ENCODE peak calls at places on chromosome 14, in ten cellular contexts. One of them, this sample, is unnamed.
A peak's percentile ranks its signal among the peaks of the same experiment; 100 is the strongest.

GRCh38 chr14:67510121-67510520 is 21.6 kb upstream of the TMEM229B start:
- DNase-seq in GM13977: no peak
- DNase-seq in OCI-LY7: no peak
- DNase-seq in upper lobe of left lung: no peak
- DNase-seq in lung: no peak
- DNase-seq in A549: no peak
- DNase-seq in fibroblast of pulmonary artery: peak; percentile 24
- DNase-seq in Calu3: no peak
- DNase-seq in AG09319: peak; percentile 7
- DNase-seq in kidney: no peak
- DNase-seq in this sample: no peak

GRCh38 chr14:88518592-88519512 is 36.0 kb downstream of the PTPN21 start:
- DNase-seq in lung: no peak
- DNase-seq in GM13977: no peak
- DNase-seq in A549: no peak
- DNase-seq in upper lobe of left lung: no peak
- DNase-seq in fibroblast of pulmonary artery: peak; percentile 54
- DNase-seq in OCI-LY7: no peak
- DNase-seq in Calu3: peak; percentile 10
- DNase-seq in kidney: no peak
- DNase-seq in AG09319: peak; percentile 15
- DNase-seq in this sample: no peak

GRCh38 chr14:59187802-59188460 is 536 bp upstream of the DAAM1 start:
- DNase-seq in A549: peak; percentile 6
- DNase-seq in upper lobe of left lung: no peak
- DNase-seq in lung: no peak
- DNase-seq in fibroblast of pulmonary artery: no peak
- DNase-seq in OCI-LY7: peak; percentile 81
- DNase-seq in AG09319: no peak
- DNase-seq in Calu3: no peak
- DNase-seq in GM13977: no peak
- DNase-seq in kidney: no peak
- DNase-seq in this sample: peak; percentile 50

GRCh38 chr14:53325176-53325806 is 172.2 kb upstream of the DDHD1 start:
- DNase-seq in GM13977: no peak
- DNase-seq in upper lobe of left lung: no peak
- DNase-seq in Calu3: no peak
- DNase-seq in lung: no peak
- DNase-seq in kidney: no peak
- DNase-seq in OCI-LY7: peak; percentile 27
- DNase-seq in AG09319: no peak
- DNase-seq in fibroblast of pulmonary artery: peak; percentile 35
- DNase-seq in A549: no peak
- DNase-seq in this sample: no peak

GRCh38 chr14:64298773-64299172 is 4.6 kb upstream of the ESR2 start:
- DNase-seq in GM13977: no peak
- DNase-seq in fibroblast of pulmonary artery: peak; percentile 16
- DNase-seq in OCI-LY7: peak; percentile 25
- DNase-seq in upper lobe of left lung: no peak
- DNase-seq in A549: no peak
- DNase-seq in lung: no peak
- DNase-seq in Calu3: no peak
- DNase-seq in kidney: no peak
- DNase-seq in AG09319: no peak
- DNase-seq in this sample: no peak

GRCh38 chr14:104341532-104342434 is 203.4 kb downstream of the KIF26A start:
- DNase-seq in lung: no peak
- DNase-seq in A549: peak; percentile 81
- DNase-seq in kidney: peak; percentile 78
- DNase-seq in AG09319: no peak
- DNase-seq in Calu3: peak; percentile 80
- DNase-seq in GM13977: no peak
- DNase-seq in upper lobe of left lung: peak; percentile 80
- DNase-seq in OCI-LY7: peak; percentile 44
- DNase-seq in fibroblast of pulmonary artery: peak; percentile 11
- DNase-seq in this sample: peak; percentile 93

GRCh38 chr14:72906316-72906715 is 12.4 kb upstream of the DPF3 start:
- DNase-seq in Calu3: no peak
- DNase-seq in OCI-LY7: no peak
- DNase-seq in AG09319: peak; percentile 64
- DNase-seq in GM13977: no peak
- DNase-seq in A549: no peak
- DNase-seq in fibroblast of pulmonary artery: peak; percentile 62
- DNase-seq in kidney: no peak
- DNase-seq in lung: no peak
- DNase-seq in upper lobe of left lung: no peak
- DNase-seq in this sample: no peak

GRCh38 chr14:62162998-62163589 is 400.9 kb downstream of the SNAPC1 start:
- DNase-seq in A549: peak; percentile 23
- DNase-seq in upper lobe of left lung: no peak
- DNase-seq in lung: no peak
- DNase-seq in AG09319: peak; percentile 5
- DNase-seq in GM13977: peak; percentile 36
- DNase-seq in kidney: no peak
- DNase-seq in fibroblast of pulmonary artery: peak; percentile 67
- DNase-seq in Calu3: peak; percentile 23
- DNase-seq in OCI-LY7: peak; percentile 53
- DNase-seq in this sample: peak; percentile 25

GRCh38 chr14:61875483-61875882 is 113.3 kb downstream of the SNAPC1 start:
- DNase-seq in OCI-LY7: no peak
- DNase-seq in Calu3: no peak
- DNase-seq in kidney: no peak
- DNase-seq in lung: no peak
- DNase-seq in AG09319: no peak
- DNase-seq in GM13977: no peak
- DNase-seq in A549: no peak
- DNase-seq in upper lobe of left lung: no peak
- DNase-seq in fibroblast of pulmonary artery: no peak
- DNase-seq in this sample: no peak

GRCh38 chr14:68715032-68715924 is 77.6 kb downstream of the ZFP36L1 start:
- DNase-seq in GM13977: no peak
- DNase-seq in kidney: no peak
- DNase-seq in A549: no peak
- DNase-seq in Calu3: no peak
- DNase-seq in OCI-LY7: no peak
- DNase-seq in AG09319: no peak
- DNase-seq in fibroblast of pulmonary artery: peak; percentile 36
- DNase-seq in upper lobe of left lung: no peak
- DNase-seq in lung: no peak
- DNase-seq in this sample: no peak
- TF ChIP-seq CTCF in GM13977: peak; percentile 19
- TF ChIP-seq CTCF in kidney: no peak
- TF ChIP-seq CTCF in A549: no peak
- TF ChIP-seq CTCF in Calu3: no peak
- TF ChIP-seq CTCF in OCI-LY7: peak; percentile 29
- TF ChIP-seq CTCF in AG09319: no peak
- TF ChIP-seq CTCF in fibroblast of pulmonary artery: no peak
- TF ChIP-seq CTCF in upper lobe of left lung: no peak
- TF ChIP-seq CTCF in lung: no peak
- TF ChIP-seq CTCF in this sample: no peak

GRCh38 chr14:55438066-55438683 is 2.2 kb downstream of the TBPL2 start:
- DNase-seq in AG09319: peak; percentile 35
- DNase-seq in fibroblast of pulmonary artery: peak; percentile 84
- DNase-seq in A549: peak; percentile 59
- DNase-seq in kidney: no peak
- DNase-seq in GM13977: peak; percentile 51
- DNase-seq in upper lobe of left lung: no peak
- DNase-seq in Calu3: peak; percentile 46
- DNase-seq in OCI-LY7: peak; percentile 53
- DNase-seq in lung: no peak
- DNase-seq in this sample: peak; percentile 52
- TF ChIP-seq CTCF in AG09319: peak; percentile 61
- TF ChIP-seq CTCF in fibroblast of pulmonary artery: peak; percentile 63
- TF ChIP-seq CTCF in A549: peak; percentile 86
- TF ChIP-seq CTCF in kidney: peak; percentile 58
- TF ChIP-seq CTCF in GM13977: peak; percentile 72
- TF ChIP-seq CTCF in upper lobe of left lung: no peak
- TF ChIP-seq CTCF in Calu3: peak; percentile 43
- TF ChIP-seq CTCF in OCI-LY7: peak; percentile 74
- TF ChIP-seq CTCF in lung: no peak
- TF ChIP-seq CTCF in this sample: peak; percentile 76

GRCh38 chr14:21852775-21853174 is 179.2 kb upstream of the OR4E1 start:
- DNase-seq in AG09319: no peak
- DNase-seq in OCI-LY7: no peak
- DNase-seq in GM13977: no peak
- DNase-seq in upper lobe of left lung: no peak
- DNase-seq in Calu3: no peak
- DNase-seq in kidney: no peak
- DNase-seq in A549: no peak
- DNase-seq in lung: no peak
- DNase-seq in fibroblast of pulmonary artery: no peak
- DNase-seq in this sample: no peak

GRCh38 chr14:21846227-21846885 is 172.7 kb upstream of the OR4E1 start:
- DNase-seq in kidney: no peak
- DNase-seq in OCI-LY7: peak; percentile 46
- DNase-seq in lung: peak; percentile 36
- DNase-seq in GM13977: peak; percentile 18
- DNase-seq in upper lobe of left lung: no peak
- DNase-seq in fibroblast of pulmonary artery: no peak
- DNase-seq in AG09319: no peak
- DNase-seq in Calu3: peak; percentile 66
- DNase-seq in A549: no peak
- DNase-seq in this sample: peak; percentile 56

GRCh38 chr14:21852061-21852664 is 178.5 kb upstream of the OR4E1 start:
- DNase-seq in lung: no peak
- DNase-seq in fibroblast of pulmonary artery: peak; percentile 42
- DNase-seq in AG09319: no peak
- DNase-seq in upper lobe of left lung: no peak
- DNase-seq in A549: no peak
- DNase-seq in GM13977: peak; percentile 12
- DNase-seq in Calu3: peak; percentile 56
- DNase-seq in kidney: no peak
- DNase-seq in OCI-LY7: peak; percentile 73
- DNase-seq in this sample: peak; percentile 42
- TF ChIP-seq CTCF in lung: peak; percentile 6
- TF ChIP-seq CTCF in fibroblast of pulmonary artery: peak; percentile 86
- TF ChIP-seq CTCF in AG09319: peak; percentile 50
- TF ChIP-seq CTCF in upper lobe of left lung: peak; percentile 54
- TF ChIP-seq CTCF in A549: peak; percentile 56
- TF ChIP-seq CTCF in GM13977: peak; percentile 83
- TF ChIP-seq CTCF in Calu3: peak; percentile 64
- TF ChIP-seq CTCF in kidney: peak; percentile 29
- TF ChIP-seq CTCF in OCI-LY7: peak; percentile 89
- TF ChIP-seq CTCF in this sample: peak; percentile 85

GRCh38 chr14:21553266-21553665 is 26.6 kb downstream of the OR10G3 start:
- DNase-seq in A549: no peak
- DNase-seq in fibroblast of pulmonary artery: no peak
- DNase-seq in AG09319: no peak
- DNase-seq in Calu3: no peak
- DNase-seq in GM13977: no peak
- DNase-seq in upper lobe of left lung: no peak
- DNase-seq in OCI-LY7: no peak
- DNase-seq in kidney: no peak
- DNase-seq in lung: no peak
- DNase-seq in this sample: no peak
- TF ChIP-seq CTCF in A549: no peak
- TF ChIP-seq CTCF in fibroblast of pulmonary artery: no peak
- TF ChIP-seq CTCF in AG09319: no peak
- TF ChIP-seq CTCF in Calu3: no peak
- TF ChIP-seq CTCF in GM13977: no peak
- TF ChIP-seq CTCF in upper lobe of left lung: no peak
- TF ChIP-seq CTCF in OCI-LY7: no peak
- TF ChIP-seq CTCF in kidney: no peak
- TF ChIP-seq CTCF in lung: no peak
- TF ChIP-seq CTCF in this sample: no peak

GRCh38 chr14:69285661-69286255 is 25.8 kb downstream of the GALNT16 start:
- DNase-seq in A549: no peak
- DNase-seq in fibroblast of pulmonary artery: no peak
- DNase-seq in upper lobe of left lung: no peak
- DNase-seq in GM13977: no peak
- DNase-seq in AG09319: no peak
- DNase-seq in kidney: peak; percentile 37
- DNase-seq in Calu3: no peak
- DNase-seq in lung: no peak
- DNase-seq in OCI-LY7: no peak
- DNase-seq in this sample: no peak

GRCh38 chr14:69282448-69282847 is 22.5 kb downstream of the GALNT16 start:
- DNase-seq in upper lobe of left lung: no peak
- DNase-seq in Calu3: no peak
- DNase-seq in GM13977: no peak
- DNase-seq in OCI-LY7: no peak
- DNase-seq in A549: no peak
- DNase-seq in fibroblast of pulmonary artery: no peak
- DNase-seq in lung: no peak
- DNase-seq in AG09319: no peak
- DNase-seq in kidney: peak; percentile 9
- DNase-seq in this sample: no peak

GRCh38 chr14:69280746-69281291 is 20.9 kb downstream of the GALNT16 start:
- DNase-seq in GM13977: no peak
- DNase-seq in AG09319: no peak
- DNase-seq in fibroblast of pulmonary artery: no peak
- DNase-seq in OCI-LY7: no peak
- DNase-seq in upper lobe of left lung: no peak
- DNase-seq in Calu3: no peak
- DNase-seq in kidney: peak; percentile 11
- DNase-seq in A549: no peak
- DNase-seq in lung: no peak
- DNase-seq in this sample: no peak

GRCh38 chr14:69284170-69284569 is 24.2 kb downstream of the GALNT16 start:
- DNase-seq in A549: no peak
- DNase-seq in GM13977: no peak
- DNase-seq in Calu3: no peak
- DNase-seq in lung: no peak
- DNase-seq in AG09319: no peak
- DNase-seq in OCI-LY7: no peak
- DNase-seq in fibroblast of pulmonary artery: no peak
- DNase-seq in upper lobe of left lung: no peak
- DNase-seq in kidney: peak; percentile 51
- DNase-seq in this sample: no peak

GRCh38 chr14:69281450-69282169 is 21.7 kb downstream of the GALNT16 start:
- DNase-seq in Calu3: no peak
- DNase-seq in fibroblast of pulmonary artery: no peak
- DNase-seq in GM13977: peak; percentile 65
- DNase-seq in lung: no peak
- DNase-seq in A549: no peak
- DNase-seq in upper lobe of left lung: no peak
- DNase-seq in AG09319: no peak
- DNase-seq in OCI-LY7: no peak
- DNase-seq in kidney: peak; percentile 23
- DNase-seq in this sample: no peak
- TF ChIP-seq CTCF in Calu3: no peak
- TF ChIP-seq CTCF in fibroblast of pulmonary artery: no peak
- TF ChIP-seq CTCF in GM13977: no peak
- TF ChIP-seq CTCF in lung: no peak
- TF ChIP-seq CTCF in A549: no peak
- TF ChIP-seq CTCF in upper lobe of left lung: no peak
- TF ChIP-seq CTCF in AG09319: no peak
- TF ChIP-seq CTCF in OCI-LY7: no peak
- TF ChIP-seq CTCF in kidney: no peak
- TF ChIP-seq CTCF in this sample: no peak

GRCh38 chr14:101767618-101768362 is 6.3 kb downstream of the PPP2R5C start:
- DNase-seq in kidney: no peak
- DNase-seq in upper lobe of left lung: no peak
- DNase-seq in AG09319: no peak
- DNase-seq in A549: no peak
- DNase-seq in OCI-LY7: no peak
- DNase-seq in GM13977: no peak
- DNase-seq in lung: no peak
- DNase-seq in Calu3: no peak
- DNase-seq in fibroblast of pulmonary artery: no peak
- DNase-seq in this sample: no peak
- TF ChIP-seq CTCF in kidney: no peak
- TF ChIP-seq CTCF in upper lobe of left lung: no peak
- TF ChIP-seq CTCF in AG09319: no peak
- TF ChIP-seq CTCF in A549: no peak
- TF ChIP-seq CTCF in OCI-LY7: no peak
- TF ChIP-seq CTCF in GM13977: no peak
- TF ChIP-seq CTCF in lung: no peak
- TF ChIP-seq CTCF in Calu3: no peak
- TF ChIP-seq CTCF in fibroblast of pulmonary artery: no peak
- TF ChIP-seq CTCF in this sample: no peak

This sample was measured in BE2C.